ENCODE peak calls at places on chromosomes 11 and 22, in four cellular contexts. One of them, this sample, is unnamed.

GRCh38 chr22:42680648-42681047 is 31.5 kb upstream of the CYB5R3 start:
- DNase-seq in T-helper 9 cell: no peak
- DNase-seq in dorsolateral prefrontal cortex: no peak
- DNase-seq in astrocyte of the spinal cord: peak; percentile 89
- DNase-seq in this sample: no peak

GRCh38 chr11:121589946-121590537 is 137.3 kb upstream of the SORL1-AS1 start:
- DNase-seq in T-helper 9 cell: no peak
- DNase-seq in dorsolateral prefrontal cortex: no peak
- DNase-seq in astrocyte of the spinal cord: no peak
- DNase-seq in this sample: peak; percentile 76

GRCh38 chr22:40238425-40239344 is 61.0 kb downstream of the TNRC6B start:
- DNase-seq in T-helper 9 cell: peak; percentile 11
- DNase-seq in dorsolateral prefrontal cortex: no peak
- DNase-seq in astrocyte of the spinal cord: peak; percentile 67
- DNase-seq in this sample: no peak

GRCh38 chr22:27668828-27669797 is 132.4 kb downstream of the MN1 start:
- DNase-seq in T-helper 9 cell: no peak
- DNase-seq in dorsolateral prefrontal cortex: no peak
- DNase-seq in astrocyte of the spinal cord: peak; percentile 49
- DNase-seq in this sample: no peak

GRCh38 chr11:26665946-26666345 is 55.9 kb downstream of the SLC5A12 start:
- DNase-seq in T-helper 9 cell: no peak
- DNase-seq in dorsolateral prefrontal cortex: no peak
- DNase-seq in astrocyte of the spinal cord: no peak
- DNase-seq in this sample: no peak

GRCh38 chr11:33147559-33147958 is 13.7 kb downstream of the CSTF3 start:
- DNase-seq in T-helper 9 cell: no peak
- DNase-seq in dorsolateral prefrontal cortex: no peak
- DNase-seq in astrocyte of the spinal cord: peak; percentile 34
- DNase-seq in this sample: no peak

GRCh38 chr11:19344661-19345518 is 104.1 kb upstream of the E2F8 start:
- DNase-seq in T-helper 9 cell: no peak
- DNase-seq in dorsolateral prefrontal cortex: peak; percentile 55
- DNase-seq in astrocyte of the spinal cord: peak; percentile 31
- DNase-seq in this sample: peak; percentile 48

GRCh38 chr11:99614353-99614752 is 593.6 kb downstream of the CNTN5 start:
- DNase-seq in T-helper 9 cell: no peak
- DNase-seq in dorsolateral prefrontal cortex: no peak
- DNase-seq in astrocyte of the spinal cord: no peak
- DNase-seq in this sample: no peak

GRCh38 chr22:33823552-33823951 is 96.7 kb downstream of the LARGE1 start:
- DNase-seq in T-helper 9 cell: no peak
- DNase-seq in dorsolateral prefrontal cortex: no peak
- DNase-seq in astrocyte of the spinal cord: peak; percentile 3
- DNase-seq in this sample: no peak

GRCh38 chr11:112958670-112959069 is 2.5 kb upstream of the NCAM1 start:
- DNase-seq in T-helper 9 cell: no peak
- DNase-seq in dorsolateral prefrontal cortex: no peak
- DNase-seq in astrocyte of the spinal cord: no peak
- DNase-seq in this sample: no peak

GRCh38 chr11:18527512-18527911 is 770 bp upstream of the TSG101 start:
- DNase-seq in T-helper 9 cell: no peak
- DNase-seq in dorsolateral prefrontal cortex: no peak
- DNase-seq in astrocyte of the spinal cord: peak; percentile 23
- DNase-seq in this sample: peak; percentile 6

GRCh38 chr11:65891180-65892136 is 985 bp downstream of the CCDC85B start:
- DNase-seq in T-helper 9 cell: no peak
- DNase-seq in dorsolateral prefrontal cortex: no peak
- DNase-seq in astrocyte of the spinal cord: peak; percentile 37
- DNase-seq in this sample: no peak

GRCh38 chr11:120399312-120399711 is 63.1 kb downstream of the ARHGEF12 start:
- DNase-seq in T-helper 9 cell: no peak
- DNase-seq in dorsolateral prefrontal cortex: no peak
- DNase-seq in astrocyte of the spinal cord: no peak
- DNase-seq in this sample: no peak

GRCh38 chr11:2891291-2891690 is 5.7 kb upstream of the CDKN1C start:
- DNase-seq in T-helper 9 cell: no peak
- DNase-seq in dorsolateral prefrontal cortex: no peak
- DNase-seq in astrocyte of the spinal cord: peak; percentile 17
- DNase-seq in this sample: no peak

GRCh38 chr11:109223441-109223840 is 198.5 kb upstream of the C11orf87 start:
- DNase-seq in T-helper 9 cell: no peak
- DNase-seq in dorsolateral prefrontal cortex: no peak
- DNase-seq in astrocyte of the spinal cord: no peak
- DNase-seq in this sample: no peak

GRCh38 chr22:19463491-19464469 is 15.2 kb downstream of the UFD1 start:
- DNase-seq in T-helper 9 cell: no peak
- DNase-seq in dorsolateral prefrontal cortex: no peak
- DNase-seq in astrocyte of the spinal cord: peak; percentile 9
- DNase-seq in this sample: no peak

GRCh38 chr11:67303132-67303988 is at the start of gene SSH3:
- DNase-seq in T-helper 9 cell: peak; percentile 40
- DNase-seq in dorsolateral prefrontal cortex: peak; percentile 59
- DNase-seq in astrocyte of the spinal cord: peak; percentile 54
- DNase-seq in this sample: no peak

GRCh38 chr11:125938418-125938817 is 7.4 kb upstream of the VSIG10L2 start:
- DNase-seq in T-helper 9 cell: no peak
- DNase-seq in dorsolateral prefrontal cortex: no peak
- DNase-seq in astrocyte of the spinal cord: no peak
- DNase-seq in this sample: no peak

GRCh38 chr11:111440416-111441205 is 61.5 kb upstream of the POU2AF1 start:
- DNase-seq in T-helper 9 cell: no peak
- DNase-seq in dorsolateral prefrontal cortex: no peak
- DNase-seq in astrocyte of the spinal cord: no peak
- DNase-seq in this sample: no peak

GRCh38 chr11:69066122-69067112 is 17.7 kb downstream of the TPCN2 start:
- DNase-seq in T-helper 9 cell: no peak
- DNase-seq in dorsolateral prefrontal cortex: no peak
- DNase-seq in astrocyte of the spinal cord: no peak
- DNase-seq in this sample: no peak

GRCh38 chr11:15830730-15831443 is 525.5 kb downstream of the SOX6 start:
- DNase-seq in T-helper 9 cell: no peak
- DNase-seq in dorsolateral prefrontal cortex: no peak
- DNase-seq in astrocyte of the spinal cord: peak; percentile 39
- DNase-seq in this sample: no peak

GRCh38 chr11:20160425-20161229 is at the start of gene DBX1:
- DNase-seq in T-helper 9 cell: no peak
- DNase-seq in dorsolateral prefrontal cortex: no peak
- DNase-seq in astrocyte of the spinal cord: no peak
- DNase-seq in this sample: no peak

GRCh38 chr22:49880281-49880680 is 26.6 kb downstream of the ZBED4 start:
- DNase-seq in T-helper 9 cell: no peak
- DNase-seq in dorsolateral prefrontal cortex: no peak
- DNase-seq in astrocyte of the spinal cord: peak; percentile 7
- DNase-seq in this sample: peak; percentile 66

GRCh38 chr22:31344369-31345330 is 1.5 kb downstream of the PATZ1 start:
- DNase-seq in T-helper 9 cell: peak; percentile 15
- DNase-seq in dorsolateral prefrontal cortex: no peak
- DNase-seq in astrocyte of the spinal cord: peak; percentile 61
- DNase-seq in this sample: peak; percentile 39

GRCh38 chr22:37420656-37421467 is 6.4 kb downstream of the ELFN2 start:
- DNase-seq in T-helper 9 cell: no peak
- DNase-seq in dorsolateral prefrontal cortex: no peak
- DNase-seq in astrocyte of the spinal cord: no peak
- DNase-seq in this sample: no peak

GRCh38 chr11:129947474-129947873 is 52.1 kb upstream of the NFRKB start:
- DNase-seq in T-helper 9 cell: no peak
- DNase-seq in dorsolateral prefrontal cortex: no peak
- DNase-seq in astrocyte of the spinal cord: no peak
- DNase-seq in this sample: no peak

GRCh38 chr11:61964941-61965282 is 2.5 kb downstream of the FTH1 start:
- DNase-seq in T-helper 9 cell: no peak
- DNase-seq in dorsolateral prefrontal cortex: no peak
- DNase-seq in astrocyte of the spinal cord: no peak
- DNase-seq in this sample: no peak

GRCh38 chr11:107549253-107549953 is 16.1 kb downstream of the ALKBH8 start:
- DNase-seq in T-helper 9 cell: no peak
- DNase-seq in dorsolateral prefrontal cortex: no peak
- DNase-seq in astrocyte of the spinal cord: peak; percentile 54
- DNase-seq in this sample: peak; percentile 29

GRCh38 chr11:9003573-9004309 is at the start of gene NRIP3:
- DNase-seq in T-helper 9 cell: peak; percentile 85
- DNase-seq in dorsolateral prefrontal cortex: peak; percentile 52
- DNase-seq in astrocyte of the spinal cord: peak; percentile 58
- DNase-seq in this sample: peak; percentile 84

GRCh38 chr11:47393163-47394049 is 15.0 kb upstream of the SLC39A13 start:
- DNase-seq in T-helper 9 cell: no peak
- DNase-seq in dorsolateral prefrontal cortex: no peak
- DNase-seq in astrocyte of the spinal cord: peak; percentile 65
- DNase-seq in this sample: no peak

GRCh38 chr11:2929880-2930704 is 872 bp upstream of the PHLDA2 start:
- DNase-seq in T-helper 9 cell: no peak
- DNase-seq in dorsolateral prefrontal cortex: no peak
- DNase-seq in astrocyte of the spinal cord: peak; percentile 76
- DNase-seq in this sample: peak; percentile 86

GRCh38 chr11:92932023-92932422 is 37.4 kb upstream of the MTNR1B start:
- DNase-seq in T-helper 9 cell: no peak
- DNase-seq in dorsolateral prefrontal cortex: no peak
- DNase-seq in astrocyte of the spinal cord: no peak
- DNase-seq in this sample: no peak

GRCh38 chr11:57349491-57350274 is 11.5 kb downstream of the P2RX3 start:
- DNase-seq in T-helper 9 cell: peak; percentile 71
- DNase-seq in dorsolateral prefrontal cortex: peak; percentile 69
- DNase-seq in astrocyte of the spinal cord: peak; percentile 36
- DNase-seq in this sample: peak; percentile 75

GRCh38 chr11:64361659-64362058 is 2.7 kb downstream of the RPS6KA4 start:
- DNase-seq in T-helper 9 cell: no peak
- DNase-seq in dorsolateral prefrontal cortex: no peak
- DNase-seq in astrocyte of the spinal cord: no peak
- DNase-seq in this sample: no peak

GRCh38 chr11:2776351-2777061 is 76.7 kb upstream of the KCNQ1OT1 start:
- DNase-seq in T-helper 9 cell: no peak
- DNase-seq in dorsolateral prefrontal cortex: peak; percentile 16
- DNase-seq in astrocyte of the spinal cord: no peak
- DNase-seq in this sample: no peak

GRCh38 chr11:67016550-67016949 is 6.4 kb upstream of the SYT12 start:
- DNase-seq in T-helper 9 cell: no peak
- DNase-seq in dorsolateral prefrontal cortex: no peak
- DNase-seq in astrocyte of the spinal cord: no peak
- DNase-seq in this sample: no peak

GRCh38 chr22:19663286-19663815 is 51.0 kb upstream of the SEPTIN5 start:
- DNase-seq in T-helper 9 cell: no peak
- DNase-seq in dorsolateral prefrontal cortex: no peak
- DNase-seq in astrocyte of the spinal cord: peak; percentile 83
- DNase-seq in this sample: no peak

GRCh38 chr22:40218723-40219294 is 41.1 kb downstream of the TNRC6B start:
- DNase-seq in T-helper 9 cell: no peak
- DNase-seq in dorsolateral prefrontal cortex: no peak
- DNase-seq in astrocyte of the spinal cord: peak; percentile 22
- DNase-seq in this sample: no peak

GRCh38 chr22:17359501-17359900 is 9.8 kb upstream of the CECR2 start:
- DNase-seq in T-helper 9 cell: no peak
- DNase-seq in dorsolateral prefrontal cortex: no peak
- DNase-seq in astrocyte of the spinal cord: no peak
- DNase-seq in this sample: no peak

GRCh38 chr11:57476223-57476882 is 16.0 kb downstream of the RTN4RL2 start:
- DNase-seq in T-helper 9 cell: no peak
- DNase-seq in dorsolateral prefrontal cortex: no peak
- DNase-seq in astrocyte of the spinal cord: no peak
- DNase-seq in this sample: peak; percentile 71